ENCODE peak calls at places on chromosomes 16 and 17, in eight cellular contexts. Y is upper lobe of right lung, O is GM23248, M is aorta, B is ovary, K is PC-9, S is prostate gland, I is thoracic aorta. U is an unnamed sample. For H3K4me1, the result is how much of the 10 kb centered on the place peaks cover.

GRCh38 chr16:74107795-74108610 is 188.6 kb upstream of the PSMD7 start:
- DNase-seq in S (peak), B (no peak), M (peak), O (peak), Y (no peak), K (peak), I (no peak), U (peak)

GRCh38 chr17:61267847-61268246 is 131.8 kb upstream of the TBX2 start:
- DNase-seq in O (no peak), M (no peak), S (no peak), Y (no peak), K (no peak), I (no peak), B (no peak), U (no peak)

GRCh38 chr16:48126801-48127644 is 28.8 kb downstream of the ABCC12 start:
- DNase-seq in S (peak), B (no peak), K (peak), Y (peak), O (peak), M (peak), I (no peak), U (peak)

GRCh38 chr17:17375826-17376225 is 72.7 kb downstream of the NT5M start:
- DNase-seq in K (no peak), O (peak), Y (no peak), M (no peak), I (no peak), B (no peak), S (no peak), U (peak)

GRCh38 chr16:89331371-89332109 is 114.0 kb downstream of the ZNF778 start:
- DNase-seq in I (no peak), O (no peak), M (no peak), B (no peak), Y (peak), S (no peak), K (no peak), U (no peak)

GRCh38 chr16:46757339-46758050 is 9.4 kb upstream of the MYLK3 start:
- DNase-seq in I (no peak), S (peak), B (no peak), Y (no peak), M (no peak), K (peak), O (no peak), U (peak)

GRCh38 chr16:66746682-66747081 is 4.7 kb downstream of the DYNC1LI2 start:
- DNase-seq in M (no peak), K (no peak), Y (no peak), O (peak), B (no peak), I (no peak), S (no peak), U (peak)

GRCh38 chr17:31428111-31428510 is 36.6 kb downstream of the RAB11FIP4 start:
- DNase-seq in B (no peak), S (no peak), I (no peak), M (no peak), Y (no peak), O (no peak), K (no peak), U (no peak)

GRCh38 chr16:58024673-58025350 is 742 bp upstream of the MMP15 start:
- DNase-seq in I (no peak), K (peak), S (no peak), O (peak), M (no peak), B (no peak), Y (peak), U (peak)

GRCh38 chr17:42675984-42676423 is 790 bp downstream of the PLEKHH3 start:
- DNase-seq in B (peak), M (peak), Y (peak), K (peak), O (peak), I (no peak), S (peak), U (peak)

GRCh38 chr16:19683453-19684236 is 34.4 kb downstream of the KNOP1 start:
- DNase-seq in M (no peak), K (no peak), B (no peak), I (no peak), O (no peak), S (no peak), Y (peak), U (no peak)

GRCh38 chr17:45577571-45578279 is 87.2 kb upstream of the PLEKHM1 start:
- DNase-seq in M (no peak), S (no peak), K (no peak), B (no peak), Y (no peak), O (no peak), I (no peak), U (peak)

GRCh38 chr16:89426736-89427525 is 63.4 kb downstream of the ANKRD11 start:
- DNase-seq in B (no peak), O (peak), M (no peak), K (no peak), I (no peak), S (no peak), Y (no peak), U (no peak)

GRCh38 chr17:11331790-11332526 is 90.9 kb downstream of the SHISA6 start:
- DNase-seq in S (no peak), Y (no peak), K (no peak), I (no peak), O (no peak), B (no peak), M (no peak), U (no peak)

GRCh38 chr16:24093049-24093448 is 163.1 kb upstream of the CACNG3 start:
- DNase-seq in B (no peak), Y (no peak), S (no peak), K (no peak), M (no peak), I (no peak), O (no peak), U (no peak)

GRCh38 chr17:14320734-14321475 is 20.0 kb downstream of the HS3ST3B1 start:
- DNase-seq in B (no peak), M (no peak), Y (no peak), S (no peak), K (no peak), O (no peak), I (no peak), U (no peak)

GRCh38 chr16:61323456-61323855 is 712.8 kb downstream of the CDH8 start:
- DNase-seq in O (no peak), B (no peak), Y (no peak), S (no peak), M (no peak), K (no peak), I (no peak), U (peak)

GRCh38 chr16:48910214-48910613 is 300.2 kb upstream of the N4BP1 start:
- DNase-seq in S (no peak), I (no peak), B (no peak), O (no peak), K (no peak), Y (no peak), M (no peak), U (no peak)

GRCh38 chr16:28090646-28091377 is 27.3 kb upstream of the GSG1L start:
- DNase-seq in Y (no peak), B (no peak), I (no peak), S (no peak), O (peak), M (peak), K (peak), U (peak)

GRCh38 chr16:27972500-27972899 is 91.0 kb downstream of the GSG1L start:
- DNase-seq in S (no peak), K (peak), I (no peak), Y (peak), B (no peak), O (peak), M (no peak), U (peak)

GRCh38 chr17:4073983-4074830 is 68.6 kb downstream of the ZZEF1 start:
- DNase-seq in S (no peak), Y (no peak), B (no peak), M (peak), I (no peak), O (no peak), K (no peak), U (peak)

GRCh38 chr16:14409563-14409962 is 220.5 kb downstream of the PARN start:
- DNase-seq in B (peak), O (peak), I (peak), Y (no peak), M (peak), K (peak), S (no peak), U (peak)

GRCh38 chr16:10514369-10515055 is 65.9 kb downstream of the EMP2 start:
- DNase-seq in I (no peak), Y (no peak), O (peak), S (peak), K (peak), M (no peak), B (peak), U (peak)

GRCh38 chr17:79695293-79696158 is 35.2 kb upstream of the ENPP7 start:
- DNase-seq in S (peak), Y (no peak), K (no peak), B (no peak), O (peak), I (no peak), M (no peak), U (no peak)

GRCh38 chr16:2019500-2019899 is at the start of gene NPW:
- DNase-seq in K (no peak), S (no peak), B (no peak), M (no peak), I (no peak), Y (no peak), O (peak), U (peak)

GRCh38 chr16:67934306-67935095 is 2.1 kb downstream of the PSMB10 start:
- DNase-seq in I (no peak), O (no peak), S (no peak), M (no peak), B (no peak), K (no peak), Y (no peak), U (no peak)

GRCh38 chr16:67935402-67936123 is 1.1 kb downstream of the PSMB10 start:
- DNase-seq in M (peak), O (peak), I (peak), K (peak), Y (peak), B (peak), S (peak), U (peak)

GRCh38 chr16:67935096-67935401 is 1.6 kb downstream of the PSMB10 start:
- DNase-seq in S (no peak), M (peak), I (no peak), Y (no peak), O (peak), K (no peak), B (no peak), U (no peak)

GRCh38 chr16:67936124-67936875 is at the start of gene PSMB10:
- DNase-seq in S (peak), I (no peak), K (peak), Y (peak), O (peak), B (peak), M (peak), U (peak)

GRCh38 chr16:67936876-67937605 is 391 bp upstream of the PSMB10 start:
- DNase-seq in O (peak), B (no peak), S (peak), Y (no peak), M (no peak), I (no peak), K (no peak), U (no peak)
- H3K4me1 ChIP-seq in O (under half), B (under half), S (under half), Y (under half), M (under half), I (under half), K (under half), U (under half)

GRCh38 chr17:64378890-64379354 is 11.7 kb downstream of the PECAM1 start:
- DNase-seq in M (no peak), Y (peak), O (no peak), B (no peak), S (no peak), I (no peak), K (no peak), U (no peak)
- H3K4me1 ChIP-seq in M (under half), Y (under half), O (under half), B (under half), S (under half), I (under half), K (half or more), U (under half)

DNA sequence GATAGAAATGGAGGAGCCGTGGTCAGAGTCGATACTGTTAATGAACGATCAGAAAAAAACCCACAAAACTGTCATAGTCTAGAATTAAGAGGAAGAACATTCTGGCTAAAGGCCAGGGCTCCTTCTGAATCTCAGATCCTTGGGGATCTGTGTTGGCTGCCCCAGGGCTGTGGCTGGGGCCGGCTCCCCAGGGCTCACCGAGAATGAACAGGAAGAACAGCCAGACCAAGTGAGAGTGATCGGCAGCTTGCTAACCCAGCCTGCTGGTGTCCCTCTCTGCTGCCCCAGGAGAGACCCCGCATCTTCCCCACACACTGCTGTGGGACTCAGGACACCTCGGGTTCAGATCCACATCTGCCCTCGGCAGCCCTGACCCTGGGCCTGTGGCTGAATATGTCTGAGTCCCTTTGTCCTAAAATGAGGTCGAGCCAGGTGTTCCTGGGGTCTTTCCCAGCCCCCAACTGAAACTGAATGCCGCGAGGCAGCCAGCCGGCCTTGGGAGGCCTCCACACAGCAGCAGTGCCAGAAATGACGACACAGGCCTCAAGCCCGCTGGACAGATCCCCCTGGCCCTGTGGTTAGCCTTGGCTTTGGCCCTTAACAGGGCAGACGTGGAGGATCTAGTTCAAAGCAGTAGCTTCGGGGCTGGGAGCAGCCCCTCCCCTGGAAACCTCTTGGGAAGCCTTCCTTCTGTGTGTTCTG is 23.9 kb upstream of the CLEC18A start:
- DNase-seq in K (no peak), M (peak), B (peak), S (no peak), I (no peak), Y (no peak), O (peak), U (no peak)
- H3K4me1 ChIP-seq in K (under half), M (under half), B (under half), S (under half), I (under half), Y (under half), O (under half), U (under half)

GRCh38 chr17:78497115-78497540 is 80.1 kb downstream of the DNAH17 start:
- DNase-seq in I (no peak), K (peak), B (peak), S (peak), O (peak), M (peak), Y (peak), U (peak)
- H3K4me1 ChIP-seq in I (under half), K (under half), B (under half), S (under half), O (under half), M (under half), Y (under half), U (under half)

GRCh38 chr16:84905965-84906460 is 86.2 kb downstream of the CRISPLD2 start:
- DNase-seq in S (no peak), I (no peak), K (no peak), Y (no peak), B (no peak), O (no peak), M (no peak), U (no peak)
- H3K4me1 ChIP-seq in S (under half), I (under half), K (under half), Y (under half), B (under half), O (under half), M (under half), U (under half)

GRCh38 chr16:11571549-11571948 is 15.2 kb downstream of the LITAF start:
- DNase-seq in M (no peak), B (no peak), K (no peak), O (no peak), S (no peak), I (no peak), Y (peak), U (no peak)
- H3K4me1 ChIP-seq in M (under half), B (under half), K (under half), O (under half), S (under half), I (under half), Y (under half), U (under half)

DNA sequence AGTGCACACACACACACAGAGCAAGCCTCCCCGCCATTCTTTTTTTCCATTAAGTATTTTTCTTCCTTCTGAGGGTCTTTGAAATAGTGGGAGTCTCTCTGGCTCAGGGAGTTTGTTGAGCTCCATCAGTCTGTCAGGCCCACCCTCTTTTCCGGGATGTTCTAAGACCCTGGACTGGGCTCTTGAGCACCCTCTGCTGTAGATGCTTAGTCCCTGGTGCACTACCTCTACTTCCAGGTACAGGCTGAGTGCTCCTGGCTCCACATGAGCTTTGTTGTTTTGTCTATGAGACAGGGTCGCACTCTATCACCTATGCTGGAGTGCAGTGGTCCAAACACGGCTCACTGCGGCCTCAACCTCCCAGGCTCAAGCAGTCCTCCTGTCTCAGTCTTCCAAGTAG is 20.7 kb downstream of the LIMD2 start:
- DNase-seq in K (no peak), S (no peak), I (no peak), O (no peak), M (no peak), Y (no peak), B (no peak), U (no peak)
- H3K4me1 ChIP-seq in K (under half), S (under half), I (under half), O (under half), M (under half), Y (under half), B (under half), U (under half)

DNA sequence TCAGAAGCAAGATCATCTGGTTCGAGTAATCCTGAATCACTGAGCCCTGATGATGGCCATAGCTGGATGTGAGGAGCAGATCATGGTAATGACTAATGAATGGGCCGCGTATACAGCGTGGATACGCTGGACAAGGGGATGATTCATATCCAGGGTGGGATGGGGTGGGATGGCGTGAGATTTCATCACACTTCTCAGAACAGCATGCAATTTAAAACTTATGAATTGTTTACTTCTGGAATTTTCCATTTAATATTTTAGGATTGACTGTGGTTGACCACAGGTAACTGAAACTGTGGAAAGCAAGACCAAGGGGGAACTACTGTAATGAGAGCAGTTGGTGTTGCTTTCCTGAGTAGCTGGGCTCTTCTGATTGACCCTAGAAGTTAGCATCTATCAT is 225.5 kb downstream of the STX8 start:
- DNase-seq in Y (no peak), B (no peak), I (no peak), S (no peak), O (peak), M (no peak), K (no peak), U (peak)
- H3K4me1 ChIP-seq in Y (under half), B (under half), I (under half), S (under half), O (under half), M (under half), K (under half), U (under half)

GRCh38 chr17:36183001-36183810 is 6.8 kb upstream of the TBC1D3B start:
- DNase-seq in B (peak), M (peak), Y (peak), K (peak), I (no peak), O (peak), S (peak), U (peak)
- H3K4me1 ChIP-seq in B (under half), M (under half), Y (under half), K (under half), I (under half), O (under half), S (under half), U (under half)